ENCODE peak calls at places on chromosomes 11 and 22, in six cellular contexts. W is AG04450, R is upper lobe of right lung, G is transverse colon, Y is testis, E is HepG2. U is an unnamed sample.

GRCh38 chr11:71499546-71499945 is 27.5 kb upstream of the KRTAP5-7 start:
- DNase-seq in W (no peak), R (no peak), G (no peak), Y (no peak), E (no peak), U (no peak)

GRCh38 chr11:86473991-86474833 is 99.5 kb downstream of the CCDC81 start:
- DNase-seq in W (no peak), R (no peak), G (no peak), Y (no peak), E (no peak), U (no peak)

GRCh38 chr22:50317674-50318073 is 9.1 kb downstream of the DENND6B start:
- DNase-seq in W (no peak), R (no peak), G (no peak), Y (no peak), E (no peak), U (no peak)

GRCh38 chr11:66492161-66492865 is 12.1 kb downstream of the DPP3 start:
- DNase-seq in W (no peak), R (no peak), G (no peak), Y (no peak), E (no peak), U (no peak)

GRCh38 chr11:10601722-10602281 is 33.3 kb upstream of the LYVE1 start:
- DNase-seq in W (no peak), R (no peak), G (no peak), Y (no peak), E (no peak), U (no peak)

GRCh38 chr22:19663821-19664325 is 50.4 kb upstream of the SEPTIN5 start:
- DNase-seq in W (no peak), R (no peak), G (no peak), Y (peak; percentile 57), E (no peak), U (no peak)

GRCh38 chr11:12989428-12990242 is 19.5 kb upstream of the RASSF10 start:
- DNase-seq in W (no peak), R (no peak), G (no peak), Y (no peak), E (no peak), U (no peak)

GRCh38 chr22:21866821-21867527 is 471 bp downstream of the MAPK1 start:
- DNase-seq in W (no peak), R (peak; percentile 82), G (peak; percentile 35), Y (peak; percentile 39), E (no peak), U (no peak)

DNA sequence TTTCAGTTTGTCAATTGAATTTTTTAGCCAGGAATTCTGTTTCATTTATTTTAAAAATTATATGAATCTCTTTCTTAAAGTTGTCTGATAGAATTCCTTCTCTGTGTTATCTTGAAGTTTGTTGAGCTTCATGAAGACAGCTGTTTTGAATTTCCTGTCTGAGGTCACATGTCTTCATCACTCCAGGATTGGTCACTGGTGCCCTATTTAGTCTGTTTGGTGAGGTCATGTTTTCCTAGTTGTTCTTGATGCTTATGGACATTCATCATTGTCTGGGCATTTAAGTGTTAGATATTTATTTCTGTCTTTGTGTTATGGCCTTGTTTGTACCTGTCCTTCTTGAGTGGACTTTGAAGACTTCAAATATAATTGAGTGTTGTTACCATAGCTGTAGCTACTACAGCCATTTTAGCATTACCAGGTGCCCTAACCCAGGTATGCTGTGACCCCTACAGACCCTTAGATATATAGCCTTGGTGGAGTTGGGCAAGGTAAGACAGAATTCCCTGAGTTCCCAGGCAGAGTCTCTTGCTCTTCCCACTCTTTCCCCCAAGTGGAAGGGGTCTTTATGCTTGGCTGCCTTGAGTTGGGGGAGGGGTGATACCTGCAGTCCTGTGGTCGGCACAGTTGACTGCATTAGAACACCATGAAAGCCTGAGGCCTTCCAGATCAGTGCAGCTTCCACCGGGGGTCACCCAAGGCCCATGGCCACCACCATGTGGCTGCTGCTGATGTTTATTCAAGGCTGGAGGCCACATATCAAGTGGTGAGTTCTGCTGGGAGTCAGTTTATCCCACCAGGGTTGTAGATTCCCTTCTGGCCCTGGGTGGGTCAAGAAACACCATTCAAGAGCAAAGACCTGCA is 229.6 kb downstream of the DYNC2H1 start:
- DNase-seq in W (no peak), R (no peak), G (no peak), Y (no peak), E (no peak), U (no peak)
- TF ChIP-seq CTCF in W (peak; percentile 26), R (no peak), G (no peak), Y (no peak), E (peak; percentile 29), U (no peak)

DNA sequence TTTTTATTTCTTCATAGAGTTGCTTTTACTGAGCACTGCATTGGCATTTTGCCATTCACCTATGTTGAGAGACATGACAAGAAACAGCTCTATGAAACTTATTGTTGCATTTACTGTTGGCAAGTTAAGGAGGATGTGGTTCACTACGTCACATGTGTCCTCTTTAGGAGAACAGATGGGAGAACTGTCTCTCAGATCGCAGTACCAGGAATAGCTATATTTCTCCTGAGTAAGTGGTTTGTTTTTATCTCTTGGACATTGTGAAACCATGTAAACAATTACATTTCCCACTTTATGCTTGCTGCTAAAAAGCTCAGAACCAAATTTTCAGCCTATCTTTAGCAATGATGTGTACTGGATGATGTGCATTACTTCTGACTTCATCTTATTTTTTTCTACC is 34.8 kb upstream of the PSMA1 start:
- DNase-seq in W (no peak), R (no peak), G (no peak), Y (no peak), E (no peak), U (no peak)
- H3K4me3 ChIP-seq in W (no peak overlapping the region), R (no peak overlapping the region), G (no peak overlapping the region), Y (no peak overlapping the region), E (no peak overlapping the region), U (no peak overlapping the region)

GRCh38 chr22:41311487-41311886 is 10.2 kb downstream of the ZC3H7B start:
- DNase-seq in W (no peak), R (no peak), G (no peak), Y (no peak), E (no peak), U (no peak)

GRCh38 chr22:41305646-41306045 is 4.3 kb downstream of the ZC3H7B start:
- DNase-seq in W (peak; percentile 8), R (no peak), G (no peak), Y (no peak), E (no peak), U (no peak)

GRCh38 chr22:41308054-41308453 is 6.7 kb downstream of the ZC3H7B start:
- DNase-seq in W (no peak), R (no peak), G (no peak), Y (no peak), E (no peak), U (no peak)

GRCh38 chr22:41310336-41310735 is 9.0 kb downstream of the ZC3H7B start:
- DNase-seq in W (no peak), R (no peak), G (no peak), Y (no peak), E (no peak), U (no peak)

DNA sequence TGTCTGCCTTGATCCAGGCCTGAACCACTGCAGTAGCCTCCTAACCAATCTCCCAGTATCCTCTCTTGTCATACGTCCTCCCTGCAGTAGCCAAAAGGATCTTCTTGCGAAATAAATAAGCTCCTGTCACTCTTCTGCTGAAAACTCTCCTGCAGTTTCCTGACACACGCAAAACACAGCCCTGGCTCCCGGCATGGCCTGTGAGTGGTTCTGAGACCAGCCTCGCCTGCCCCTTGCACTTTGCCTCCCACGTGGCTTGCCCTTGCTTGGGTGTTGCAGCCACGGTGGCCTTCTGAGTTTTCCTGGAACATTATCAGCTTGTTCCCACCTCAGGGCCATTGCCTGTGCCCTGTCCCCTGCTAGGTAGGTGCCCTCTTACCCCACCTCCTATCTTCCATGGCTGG is 7.2 kb downstream of the ZC3H7B start:
- DNase-seq in W (no peak), R (no peak), G (peak; percentile 40), Y (no peak), E (peak; percentile 91), U (no peak)
- H3K27ac ChIP-seq in W (peak overlapping the region; percentile 39), R (no peak overlapping the region), G (peak overlapping the region; percentile 70), Y (peak overlapping the region; percentile 39), E (peak overlapping the region; percentile 69), U (no peak overlapping the region)

GRCh38 chr11:65205602-65205967 is 23.9 kb downstream of the CAPN1 start:
- DNase-seq in W (no peak), R (no peak), G (no peak), Y (no peak), E (no peak), U (peak; percentile 37)
- TF ChIP-seq CTCF in W (no peak), R (no peak), G (no peak), Y (no peak), E (no peak), U (no peak)

U was measured in ascending aorta.